ENCODE peak calls at places on chromosomes 13 and 19, in four cellular contexts. O, G, R and P are unnamed samples. For H3K27me3, the result is how much of the 10 kb centered on the place peaks cover.

GRCh38 chr13:106176103-106176502 is 359.4 kb downstream of the EFNB2 start:
- DNase-seq in O (no peak), G (no peak), R (no peak), P (no peak)

GRCh38 chr19:13841339-13842293 is 35.3 kb upstream of the NANOS3 start:
- DNase-seq in O (peak), G (peak), R (no peak), P (no peak)

GRCh38 chr13:76225815-76226489 is 589.8 kb downstream of the LMO7 start:
- DNase-seq in O (no peak), G (no peak), R (no peak), P (no peak)

GRCh38 chr19:55383789-55384575 is at the start of gene TMEM238:
- DNase-seq in O (peak), G (peak), R (peak), P (peak)

GRCh38 chr13:79447741-79448140 is 33.2 kb upstream of the NDFIP2 start:
- DNase-seq in O (no peak), G (no peak), R (no peak), P (no peak)

GRCh38 chr19:49932731-49933131 is 3.4 kb upstream of the NUP62 start:
- DNase-seq in O (no peak), G (peak), R (no peak), P (no peak)

GRCh38 chr13:58843071-58843470 is 1211.5 kb downstream of the PCDH17 start:
- DNase-seq in O (no peak), G (no peak), R (no peak), P (no peak)

GRCh38 chr13:102729560-102730275 is 34.9 kb upstream of the METTL21C start:
- DNase-seq in O (no peak), G (no peak), R (no peak), P (no peak)

GRCh38 chr13:35597451-35597850 is 121.0 kb upstream of the MAB21L1 start:
- DNase-seq in O (no peak), G (no peak), R (no peak), P (no peak)

GRCh38 chr19:51246153-51246552 is 4.7 kb upstream of the SIGLECL1 start:
- DNase-seq in O (no peak), G (no peak), R (no peak), P (no peak)

GRCh38 chr13:50646070-50646469 is 197.4 kb downstream of the DLEU7 start:
- DNase-seq in O (no peak), G (no peak), R (no peak), P (no peak)

GRCh38 chr13:100751826-100752225 is 77.2 kb upstream of the TMTC4 start:
- DNase-seq in O (no peak), G (no peak), R (no peak), P (no peak)

GRCh38 chr13:96652506-96652905 is 341.8 kb downstream of the OXGR1 start:
- DNase-seq in O (no peak), G (no peak), R (no peak), P (no peak)

GRCh38 chr19:7982651-7983099 is 22.8 kb downstream of the ELAVL1 start:
- DNase-seq in O (no peak), G (no peak), R (no peak), P (no peak)

GRCh38 chr19:42540071-42540553 is 11.8 kb upstream of the CEACAM1 start:
- DNase-seq in O (peak), G (no peak), R (no peak), P (no peak)

GRCh38 chr19:47729468-47729798 is 15.9 kb upstream of the NOP53 start:
- DNase-seq in O (peak), G (no peak), R (peak), P (no peak)

GRCh38 chr19:55216461-55217198 is 7.3 kb upstream of the PTPRH start:
- DNase-seq in O (peak), G (peak), R (peak), P (peak)

GRCh38 chr19:49339364-49340068 is 4.3 kb downstream of the CD37 start:
- DNase-seq in O (peak), G (no peak), R (peak), P (no peak)

GRCh38 chr19:39372047-39372802 is 18.7 kb downstream of the PAF1 start:
- DNase-seq in O (peak), G (no peak), R (no peak), P (no peak)

GRCh38 chr13:112969692-112970338 is 801 bp downstream of the MCF2L start:
- DNase-seq in O (no peak), G (no peak), R (peak), P (no peak)
- H3K4me3 ChIP-seq in O (peak), G (peak), R (peak), P (peak)

GRCh38 chr13:45773236-45773635 is 71.1 kb downstream of the CBY2 start:
- DNase-seq in O (no peak), G (no peak), R (no peak), P (no peak)

GRCh38 chr13:45768668-45769067 is 66.5 kb downstream of the CBY2 start:
- DNase-seq in O (no peak), G (no peak), R (no peak), P (no peak)

GRCh38 chr13:45773944-45774343 is 71.8 kb downstream of the CBY2 start:
- DNase-seq in O (no peak), G (no peak), R (no peak), P (no peak)

GRCh38 chr13:45769072-45769471 is 67.0 kb downstream of the CBY2 start:
- DNase-seq in O (no peak), G (no peak), R (no peak), P (no peak)

DNA sequence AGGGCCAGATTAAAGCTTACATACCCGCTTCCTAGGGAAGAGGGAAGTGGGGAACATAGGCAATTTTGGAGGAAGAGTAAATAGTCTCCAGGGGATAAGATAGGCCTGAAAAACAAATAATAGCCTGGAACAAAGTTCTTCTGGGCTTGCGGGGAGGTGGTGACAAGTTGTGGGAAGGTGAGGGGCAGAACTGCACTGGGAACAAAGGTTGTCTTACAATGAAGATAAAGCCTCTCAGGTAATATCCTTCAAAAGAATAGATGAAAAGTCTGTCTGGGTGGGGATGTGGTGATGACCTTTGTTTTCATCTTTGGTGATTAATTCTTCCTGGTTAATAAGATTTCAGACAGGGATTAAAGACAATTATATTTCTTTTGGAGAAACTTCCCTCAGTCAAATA is 68.8 kb downstream of the CBY2 start:
- DNase-seq in O (no peak), G (no peak), R (no peak), P (no peak)
- H3K27me3 ChIP-seq in O (under half), G (under half), R (under half), P (under half)

GRCh38 chr19:15231256-15231655 is 992 bp downstream of the EPHX3 start:
- DNase-seq in O (no peak), G (no peak), R (no peak), P (no peak)
- H3K4me3 ChIP-seq in O (no peak), G (no peak), R (no peak), P (no peak)

GRCh38 chr13:31848621-31849020 is 109.3 kb downstream of the RXFP2 start:
- DNase-seq in O (no peak), G (no peak), R (no peak), P (no peak)
- H3K27me3 ChIP-seq in O (under half), G (under half), R (under half), P (under half)

DNA sequence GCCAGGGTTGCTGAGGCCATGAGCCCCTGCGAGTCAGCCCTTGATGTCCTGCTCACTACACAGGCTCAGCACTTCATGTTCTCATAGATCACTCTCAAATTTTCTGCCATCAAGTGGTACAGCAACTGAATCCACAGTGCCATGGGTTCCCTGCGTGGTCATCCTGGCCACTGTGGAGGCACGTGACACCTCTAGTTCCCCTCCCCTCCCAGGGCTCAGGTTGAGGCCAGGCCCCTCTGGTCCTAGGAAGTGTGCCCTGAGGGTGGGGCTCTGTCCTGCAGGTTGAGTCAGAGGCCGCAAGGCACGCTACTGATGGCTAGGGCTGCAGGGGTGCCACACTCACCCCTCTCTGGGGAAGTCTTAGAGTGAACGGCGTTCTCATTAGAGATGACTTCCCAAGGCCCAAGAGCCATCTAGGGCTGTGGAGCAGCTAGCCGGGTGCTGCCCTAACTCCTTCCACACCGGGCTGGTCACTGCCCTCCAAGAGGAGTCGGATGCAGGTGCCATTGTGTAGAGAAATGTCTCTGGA is 39.8 kb upstream of the TPM4 start:
- DNase-seq in O (no peak), G (no peak), R (no peak), P (no peak)
- H3K4me3 ChIP-seq in O (no peak), G (no peak), R (no peak), P (no peak)

GRCh38 chr19:1773173-1773572 is 19.9 kb downstream of the ONECUT3 start:
- DNase-seq in O (no peak), G (no peak), R (no peak), P (no peak)

GRCh38 chr19:1769645-1769985 is 16.3 kb downstream of the ONECUT3 start:
- DNase-seq in O (no peak), G (no peak), R (no peak), P (no peak)

GRCh38 chr19:1768918-1769644 is 15.8 kb downstream of the ONECUT3 start:
- DNase-seq in O (no peak), G (no peak), R (no peak), P (no peak)

GRCh38 chr19:1768248-1768647 is 14.9 kb downstream of the ONECUT3 start:
- DNase-seq in O (no peak), G (no peak), R (no peak), P (no peak)

GRCh38 chr19:1770866-1771576 is 17.7 kb downstream of the ONECUT3 start:
- DNase-seq in O (no peak), G (no peak), R (no peak), P (no peak)
- H3K27me3 ChIP-seq in O (half or more), G (under half), R (under half), P (under half)

DNA sequence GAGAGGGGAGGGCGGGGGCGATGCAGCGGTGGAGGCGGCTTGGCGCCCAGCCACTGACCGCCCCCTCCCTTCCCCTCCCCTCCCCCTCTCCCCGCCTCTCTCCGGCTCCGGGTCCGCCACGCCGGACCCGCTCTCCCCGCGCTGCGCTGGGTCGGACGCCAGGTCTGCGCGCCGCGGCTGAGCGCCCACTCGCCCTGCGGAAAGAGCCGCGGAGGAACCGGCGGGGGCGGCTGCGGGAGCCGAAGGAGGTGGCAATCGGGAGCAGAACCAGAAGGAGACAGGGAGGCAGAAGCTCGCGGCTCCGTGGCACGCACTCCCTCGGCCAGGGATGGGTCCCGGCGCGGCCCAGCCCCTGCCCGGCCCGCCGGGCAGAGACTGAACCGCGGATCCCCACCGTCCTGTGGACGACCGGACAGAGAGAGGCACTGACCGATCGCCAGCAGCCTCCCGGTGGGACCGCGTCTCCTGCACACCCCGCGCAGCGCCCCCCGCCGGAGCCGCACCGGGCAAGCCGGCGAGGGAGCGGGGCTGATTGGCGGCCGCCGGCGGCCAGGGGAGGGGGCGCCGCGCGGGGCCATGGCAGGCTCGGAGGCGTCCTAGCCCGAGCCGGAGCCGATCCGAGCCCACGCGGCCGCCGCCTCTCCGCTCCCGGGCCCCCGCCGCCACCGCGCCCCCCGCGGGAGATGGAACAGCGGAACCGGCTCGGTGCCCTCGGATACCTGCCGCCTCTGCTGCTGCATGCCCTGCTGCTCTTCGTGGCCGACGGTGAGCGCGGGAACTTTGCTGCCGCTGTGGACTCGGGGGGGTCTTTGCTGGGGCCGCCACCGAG is at the start of gene VSTM2B:
- DNase-seq in O (peak), G (no peak), R (no peak), P (no peak)
- H3K4me3 ChIP-seq in O (no peak), G (no peak), R (no peak), P (no peak)